ENCODE peak calls at places on chromosomes 4 and X, in six cellular contexts. One of them, this sample, is unnamed.

GRCh38 chr4:64582492-64582891 is 173.2 kb upstream of the TECRL start:
- DNase-seq in left lung: no peak
- DNase-seq in sigmoid colon: no peak
- DNase-seq in heart left ventricle: no peak
- DNase-seq in mesenchymal stem cell: no peak
- DNase-seq in pancreas: no peak
- DNase-seq in this sample: no peak

GRCh38 chrX:154595559-154595958 is 10.6 kb downstream of the CTAG1A start:
- DNase-seq in left lung: no peak
- DNase-seq in sigmoid colon: no peak
- DNase-seq in heart left ventricle: no peak
- DNase-seq in mesenchymal stem cell: peak; percentile 3
- DNase-seq in pancreas: no peak
- DNase-seq in this sample: no peak

GRCh38 chrX:100090931-100091330 is 319.1 kb downstream of the PCDH19 start:
- DNase-seq in left lung: no peak
- DNase-seq in sigmoid colon: no peak
- DNase-seq in heart left ventricle: no peak
- DNase-seq in mesenchymal stem cell: peak; percentile 0
- DNase-seq in pancreas: no peak
- DNase-seq in this sample: no peak

GRCh38 chrX:19017271-19017670 is 33.4 kb upstream of the PHKA2 start:
- DNase-seq in left lung: no peak
- DNase-seq in sigmoid colon: no peak
- DNase-seq in heart left ventricle: no peak
- DNase-seq in mesenchymal stem cell: peak; percentile 30
- DNase-seq in pancreas: no peak
- DNase-seq in this sample: no peak

GRCh38 chr4:174358823-174359222 is 75.1 kb downstream of the CEP44 start:
- DNase-seq in left lung: no peak
- DNase-seq in sigmoid colon: no peak
- DNase-seq in heart left ventricle: no peak
- DNase-seq in mesenchymal stem cell: peak; percentile 69
- DNase-seq in pancreas: no peak
- DNase-seq in this sample: no peak

GRCh38 chr4:17846256-17846655 is 35.5 kb downstream of the NCAPG start:
- DNase-seq in left lung: no peak
- DNase-seq in sigmoid colon: no peak
- DNase-seq in heart left ventricle: no peak
- DNase-seq in mesenchymal stem cell: peak; percentile 24
- DNase-seq in pancreas: no peak
- DNase-seq in this sample: no peak

GRCh38 chr4:14336656-14337055 is 665.6 kb upstream of the CPEB2 start:
- DNase-seq in left lung: no peak
- DNase-seq in sigmoid colon: no peak
- DNase-seq in heart left ventricle: no peak
- DNase-seq in mesenchymal stem cell: no peak
- DNase-seq in pancreas: no peak
- DNase-seq in this sample: no peak

GRCh38 chr4:40189997-40190396 is 6.8 kb upstream of the RHOH start:
- DNase-seq in left lung: no peak
- DNase-seq in sigmoid colon: no peak
- DNase-seq in heart left ventricle: no peak
- DNase-seq in mesenchymal stem cell: peak; percentile 17
- DNase-seq in pancreas: peak; percentile 21
- DNase-seq in this sample: no peak

GRCh38 chr4:152063301-152064235 is 302.8 kb upstream of the GATB start:
- DNase-seq in left lung: no peak
- DNase-seq in sigmoid colon: no peak
- DNase-seq in heart left ventricle: no peak
- DNase-seq in mesenchymal stem cell: no peak
- DNase-seq in pancreas: no peak
- DNase-seq in this sample: peak; percentile 11

GRCh38 chrX:154967603-154968002 is 54.9 kb downstream of the F8 start:
- DNase-seq in left lung: no peak
- DNase-seq in sigmoid colon: no peak
- DNase-seq in heart left ventricle: no peak
- DNase-seq in mesenchymal stem cell: peak; percentile 4
- DNase-seq in pancreas: no peak
- DNase-seq in this sample: no peak

GRCh38 chr4:87322754-87323153 is at the start of gene HSD17B13:
- DNase-seq in left lung: no peak
- DNase-seq in sigmoid colon: no peak
- DNase-seq in heart left ventricle: no peak
- DNase-seq in mesenchymal stem cell: no peak
- DNase-seq in pancreas: no peak
- DNase-seq in this sample: no peak

GRCh38 chrX:106286053-106286650 is 118.0 kb downstream of the PWWP3B start:
- DNase-seq in left lung: no peak
- DNase-seq in sigmoid colon: no peak
- DNase-seq in heart left ventricle: no peak
- DNase-seq in mesenchymal stem cell: peak; percentile 36
- DNase-seq in pancreas: no peak
- DNase-seq in this sample: no peak

GRCh38 chr4:162497564-162498167 is 333.9 kb upstream of the FSTL5 start:
- DNase-seq in left lung: no peak
- DNase-seq in sigmoid colon: no peak
- DNase-seq in heart left ventricle: no peak
- DNase-seq in mesenchymal stem cell: peak; percentile 57
- DNase-seq in pancreas: no peak
- DNase-seq in this sample: no peak

GRCh38 chr4:41154814-41155177 is 59.5 kb downstream of the APBB2 start:
- DNase-seq in left lung: no peak
- DNase-seq in sigmoid colon: no peak
- DNase-seq in heart left ventricle: no peak
- DNase-seq in mesenchymal stem cell: peak; percentile 56
- DNase-seq in pancreas: no peak
- DNase-seq in this sample: peak; percentile 45

GRCh38 chr4:174401471-174402130 is 117.9 kb downstream of the CEP44 start:
- DNase-seq in left lung: no peak
- DNase-seq in sigmoid colon: no peak
- DNase-seq in heart left ventricle: no peak
- DNase-seq in mesenchymal stem cell: no peak
- DNase-seq in pancreas: no peak
- DNase-seq in this sample: no peak

GRCh38 chr4:155854597-155855226 is 11.4 kb downstream of the ASIC5 start:
- DNase-seq in left lung: no peak
- DNase-seq in sigmoid colon: no peak
- DNase-seq in heart left ventricle: no peak
- DNase-seq in mesenchymal stem cell: peak; percentile 65
- DNase-seq in pancreas: no peak
- DNase-seq in this sample: no peak

GRCh38 chr4:38967260-38968095 is 64.7 kb downstream of the TMEM156 start:
- DNase-seq in left lung: no peak
- DNase-seq in sigmoid colon: no peak
- DNase-seq in heart left ventricle: no peak
- DNase-seq in mesenchymal stem cell: peak; percentile 99
- DNase-seq in pancreas: no peak
- DNase-seq in this sample: no peak

GRCh38 chrX:9072281-9072680 is 38.4 kb upstream of the FAM9B start:
- DNase-seq in left lung: no peak
- DNase-seq in sigmoid colon: no peak
- DNase-seq in heart left ventricle: no peak
- DNase-seq in mesenchymal stem cell: no peak
- DNase-seq in pancreas: no peak
- DNase-seq in this sample: no peak

GRCh38 chr4:128782076-128782715 is 27.3 kb upstream of the JADE1 start:
- DNase-seq in left lung: no peak
- DNase-seq in sigmoid colon: no peak
- DNase-seq in heart left ventricle: no peak
- DNase-seq in mesenchymal stem cell: no peak
- DNase-seq in pancreas: no peak
- DNase-seq in this sample: no peak

GRCh38 chr4:36196145-36196925 is 48.0 kb downstream of the ARAP2 start:
- DNase-seq in left lung: no peak
- DNase-seq in sigmoid colon: no peak
- DNase-seq in heart left ventricle: no peak
- DNase-seq in mesenchymal stem cell: no peak
- DNase-seq in pancreas: no peak
- DNase-seq in this sample: no peak

GRCh38 chr4:184937030-184937710 is 81.1 kb upstream of the HELT start:
- DNase-seq in left lung: no peak
- DNase-seq in sigmoid colon: no peak
- DNase-seq in heart left ventricle: no peak
- DNase-seq in mesenchymal stem cell: no peak
- DNase-seq in pancreas: peak; percentile 13
- DNase-seq in this sample: no peak

GRCh38 chr4:46508216-46508615 is 118.3 kb upstream of the GABRA2 start:
- DNase-seq in left lung: no peak
- DNase-seq in sigmoid colon: no peak
- DNase-seq in heart left ventricle: no peak
- DNase-seq in mesenchymal stem cell: no peak
- DNase-seq in pancreas: no peak
- DNase-seq in this sample: no peak
- H3K27ac ChIP-seq in left lung: no peak overlapping the region
- H3K27ac ChIP-seq in sigmoid colon: no peak overlapping the region
- H3K27ac ChIP-seq in heart left ventricle: no peak overlapping the region
- H3K27ac ChIP-seq in mesenchymal stem cell: no peak overlapping the region
- H3K27ac ChIP-seq in pancreas: no peak overlapping the region
- H3K27ac ChIP-seq in this sample: no peak overlapping the region

GRCh38 chr4:124710911-124711310 is 1.6 kb downstream of the ANKRD50 start:
- DNase-seq in left lung: no peak
- DNase-seq in sigmoid colon: no peak
- DNase-seq in heart left ventricle: no peak
- DNase-seq in mesenchymal stem cell: peak; percentile 28
- DNase-seq in pancreas: no peak
- DNase-seq in this sample: no peak

GRCh38 chr4:124712417-124713212 is at the start of gene ANKRD50:
- DNase-seq in left lung: peak; percentile 93
- DNase-seq in sigmoid colon: peak; percentile 95
- DNase-seq in heart left ventricle: peak; percentile 90
- DNase-seq in mesenchymal stem cell: peak; percentile 96
- DNase-seq in pancreas: peak; percentile 87
- DNase-seq in this sample: peak; percentile 82

GRCh38 chr4:124710253-124710849 is 2.2 kb downstream of the ANKRD50 start:
- DNase-seq in left lung: no peak
- DNase-seq in sigmoid colon: no peak
- DNase-seq in heart left ventricle: no peak
- DNase-seq in mesenchymal stem cell: peak; percentile 48
- DNase-seq in pancreas: no peak
- DNase-seq in this sample: no peak

GRCh38 chr4:124713213-124713592 is 671 bp upstream of the ANKRD50 start:
- DNase-seq in left lung: peak; percentile 78
- DNase-seq in sigmoid colon: peak; percentile 84
- DNase-seq in heart left ventricle: peak; percentile 74
- DNase-seq in mesenchymal stem cell: peak; percentile 89
- DNase-seq in pancreas: peak; percentile 56
- DNase-seq in this sample: peak; percentile 76

DNA sequence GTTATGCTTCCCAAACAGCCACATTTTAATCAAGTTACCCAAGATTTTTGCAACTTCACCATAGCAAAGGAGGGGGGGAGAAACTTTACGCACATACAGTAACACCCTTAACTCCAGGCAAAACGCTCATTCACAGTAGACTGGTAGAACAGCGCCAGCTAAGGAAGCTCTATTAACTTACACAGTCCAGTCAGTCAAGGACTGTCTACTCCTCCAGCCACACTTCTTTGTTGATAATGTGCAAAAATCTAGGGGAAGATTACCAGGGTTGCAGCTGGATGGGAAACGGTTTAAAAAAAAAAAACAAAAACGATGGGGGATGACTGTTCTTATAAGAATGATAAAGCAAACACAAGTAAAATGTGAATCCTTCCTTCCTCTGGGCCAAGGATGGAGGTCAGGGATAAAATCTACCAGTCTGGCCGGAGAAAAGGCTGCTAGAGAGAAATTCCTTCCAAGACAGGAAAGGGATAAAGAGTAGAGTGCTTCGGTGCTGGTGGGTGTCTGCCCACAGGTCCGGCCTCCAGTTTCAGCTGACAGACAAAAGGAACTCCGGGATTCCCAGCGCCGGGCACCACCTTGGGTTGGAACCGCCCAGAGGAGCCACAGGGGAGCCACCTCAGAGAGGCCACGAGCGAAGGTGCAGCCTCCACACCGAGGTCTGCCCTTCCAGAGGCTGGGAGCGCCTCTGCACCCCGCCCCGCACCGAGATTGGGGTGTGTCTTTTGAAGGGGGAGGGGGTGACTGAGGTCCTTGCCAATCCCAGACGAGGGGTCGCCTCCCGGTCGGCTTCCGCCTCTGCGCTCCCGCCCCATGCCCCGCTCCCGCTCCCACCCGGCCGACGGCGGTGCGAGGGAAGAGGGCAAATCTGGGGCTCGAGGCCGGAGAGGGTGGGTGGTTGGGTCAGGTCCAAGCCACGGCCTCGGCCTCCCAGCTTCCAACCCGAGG is 789 bp downstream of the ANKRD50 start:
- DNase-seq in left lung: peak; percentile 76
- DNase-seq in sigmoid colon: peak; percentile 73
- DNase-seq in heart left ventricle: peak; percentile 34
- DNase-seq in mesenchymal stem cell: peak; percentile 81
- DNase-seq in pancreas: peak; percentile 30
- DNase-seq in this sample: no peak
- H3K27ac ChIP-seq in left lung: peak overlapping the region; percentile 97
- H3K27ac ChIP-seq in sigmoid colon: peak overlapping the region; percentile 98
- H3K27ac ChIP-seq in heart left ventricle: peak overlapping the region; percentile 96
- H3K27ac ChIP-seq in mesenchymal stem cell: peak overlapping the region; percentile 95
- H3K27ac ChIP-seq in pancreas: peak overlapping the region; percentile 82
- H3K27ac ChIP-seq in this sample: peak overlapping the region; percentile 76

DNA sequence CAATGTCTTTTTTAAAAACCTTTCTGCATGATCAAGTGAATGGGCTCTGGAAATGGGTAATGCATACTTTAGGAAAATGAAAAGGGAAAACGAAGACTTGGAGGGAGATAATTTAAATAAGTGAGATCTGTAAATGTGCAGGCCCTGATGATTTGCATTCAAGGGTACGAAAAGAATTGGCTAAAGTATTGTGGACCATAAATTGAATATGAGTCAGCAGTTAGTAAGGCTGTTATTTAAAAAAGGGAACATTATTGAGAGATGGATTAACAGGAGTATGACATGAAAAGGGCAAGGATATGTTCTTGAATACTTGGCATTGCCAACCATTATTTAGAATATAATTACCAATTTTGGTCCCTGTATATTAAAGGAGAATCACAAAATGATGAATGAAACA is 125.5 kb downstream of the GPAT3 start:
- DNase-seq in left lung: no peak
- DNase-seq in sigmoid colon: no peak
- DNase-seq in heart left ventricle: no peak
- DNase-seq in mesenchymal stem cell: no peak
- DNase-seq in pancreas: no peak
- DNase-seq in this sample: no peak
- H3K27ac ChIP-seq in left lung: no peak overlapping the region
- H3K27ac ChIP-seq in sigmoid colon: no peak overlapping the region
- H3K27ac ChIP-seq in heart left ventricle: no peak overlapping the region
- H3K27ac ChIP-seq in mesenchymal stem cell: no peak overlapping the region
- H3K27ac ChIP-seq in pancreas: no peak overlapping the region
- H3K27ac ChIP-seq in this sample: no peak overlapping the region

GRCh38 chr4:153522800-153523089 is 56.6 kb downstream of the TMEM131L start:
- DNase-seq in left lung: no peak
- DNase-seq in sigmoid colon: no peak
- DNase-seq in heart left ventricle: no peak
- DNase-seq in mesenchymal stem cell: no peak
- DNase-seq in pancreas: no peak
- DNase-seq in this sample: no peak
- H3K27ac ChIP-seq in left lung: no peak overlapping the region
- H3K27ac ChIP-seq in sigmoid colon: no peak overlapping the region
- H3K27ac ChIP-seq in heart left ventricle: no peak overlapping the region
- H3K27ac ChIP-seq in mesenchymal stem cell: no peak overlapping the region
- H3K27ac ChIP-seq in pancreas: no peak overlapping the region
- H3K27ac ChIP-seq in this sample: no peak overlapping the region

This sample was measured in caudate nucleus.